ENCODE peak calls at places on chromosome 13, in five cellular contexts. P is naive thymus-derived CD4-positive, alpha-beta T cell; A is stomach; I is progenitor cell of endocrine pancreas; T is NCI-H526 treated with DMSO at 0.1 percent for 48 hours. N is an unnamed sample.

GRCh38 chr13:29428310-29428991 is 167.0 kb downstream of the SLC7A1 start:
- DNase-seq in P (no peak), I (no peak), T (peak), A (no peak), N (peak)

GRCh38 chr13:46210362-46211083 is 1.2 kb upstream of the LRRC63 start:
- DNase-seq in A (no peak), I (no peak), P (no peak), T (no peak), N (no peak)

GRCh38 chr13:33312150-33312908 is 26.8 kb upstream of the STARD13 start:
- DNase-seq in A (no peak), I (no peak), T (no peak), P (no peak), N (no peak)

GRCh38 chr13:42981317-42981716 is 10.7 kb downstream of the EPSTI1 start:
- DNase-seq in P (no peak), A (no peak), T (no peak), I (no peak), N (no peak)

GRCh38 chr13:30569901-30570576 is 47.7 kb upstream of the USPL1 start:
- DNase-seq in T (no peak), A (peak), P (no peak), I (no peak), N (no peak)

GRCh38 chr13:104043184-104043583 is 977.0 kb upstream of the SLC10A2 start:
- DNase-seq in T (no peak), I (no peak), A (no peak), P (no peak), N (no peak)

GRCh38 chr13:44045179-44045562 is 165.5 kb downstream of the LACC1 start:
- DNase-seq in I (no peak), A (no peak), P (no peak), T (no peak), N (no peak)

GRCh38 chr13:73465629-73465974 is 406.8 kb downstream of the KLF5 start:
- DNase-seq in P (no peak), A (no peak), T (no peak), I (no peak), N (no peak)

GRCh38 chr13:112748947-112749346 is 59.1 kb downstream of the ATP11A start:
- DNase-seq in P (no peak), A (no peak), T (no peak), I (no peak), N (no peak)

N was measured in right lobe of liver.